ENCODE peak calls at places on chromosome 7, in nine cellular contexts. One of them, this sample, is unnamed.

GRCh38 chr7:87370660-87371180 is 25.3 kb downstream of the CROT start:
- DNase-seq in HEK293T: no peak
- DNase-seq in stimulated activated CD8-positive, alpha-beta memory T cell treated with anti-CD3 and anti-CD28 coated beads, Interleukin-2, amount 100 ng/mL, for 48 hours: no peak
- DNase-seq in anterior cingulate cortex: no peak
- DNase-seq in posterior cingulate gyrus: no peak
- DNase-seq in HCT116: no peak
- DNase-seq in naive thymus-derived CD4-positive, alpha-beta T cell: no peak
- DNase-seq in naive thymus-derived CD8-positive, alpha-beta T cell: no peak
- DNase-seq in epithelial cell of esophagus: peak
- DNase-seq in this sample: no peak

GRCh38 chr7:45007571-45008328 is 7.7 kb downstream of the CCM2 start:
- DNase-seq in naive thymus-derived CD4-positive, alpha-beta T cell: no peak
- DNase-seq in stimulated activated CD8-positive, alpha-beta memory T cell treated with anti-CD3 and anti-CD28 coated beads, Interleukin-2, amount 100 ng/mL, for 48 hours: no peak
- DNase-seq in posterior cingulate gyrus: no peak
- DNase-seq in HEK293T: no peak
- DNase-seq in naive thymus-derived CD8-positive, alpha-beta T cell: no peak
- DNase-seq in anterior cingulate cortex: no peak
- DNase-seq in HCT116: no peak
- DNase-seq in epithelial cell of esophagus: no peak
- DNase-seq in this sample: no peak

GRCh38 chr7:47444376-47445098 is 137.4 kb downstream of the TNS3 start:
- DNase-seq in HEK293T: no peak
- DNase-seq in epithelial cell of esophagus: peak
- DNase-seq in HCT116: no peak
- DNase-seq in stimulated activated CD8-positive, alpha-beta memory T cell treated with anti-CD3 and anti-CD28 coated beads, Interleukin-2, amount 100 ng/mL, for 48 hours: no peak
- DNase-seq in anterior cingulate cortex: no peak
- DNase-seq in posterior cingulate gyrus: no peak
- DNase-seq in naive thymus-derived CD4-positive, alpha-beta T cell: no peak
- DNase-seq in naive thymus-derived CD8-positive, alpha-beta T cell: no peak
- DNase-seq in this sample: no peak

GRCh38 chr7:111051832-111052231 is 39.1 kb upstream of the LRRN3 start:
- DNase-seq in epithelial cell of esophagus: no peak
- DNase-seq in stimulated activated CD8-positive, alpha-beta memory T cell treated with anti-CD3 and anti-CD28 coated beads, Interleukin-2, amount 100 ng/mL, for 48 hours: no peak
- DNase-seq in HCT116: no peak
- DNase-seq in naive thymus-derived CD8-positive, alpha-beta T cell: no peak
- DNase-seq in anterior cingulate cortex: no peak
- DNase-seq in posterior cingulate gyrus: no peak
- DNase-seq in HEK293T: no peak
- DNase-seq in naive thymus-derived CD4-positive, alpha-beta T cell: no peak
- DNase-seq in this sample: no peak

GRCh38 chr7:4962872-4963775 is 4.1 kb upstream of the MMD2 start:
- DNase-seq in posterior cingulate gyrus: peak
- DNase-seq in stimulated activated CD8-positive, alpha-beta memory T cell treated with anti-CD3 and anti-CD28 coated beads, Interleukin-2, amount 100 ng/mL, for 48 hours: no peak
- DNase-seq in naive thymus-derived CD4-positive, alpha-beta T cell: no peak
- DNase-seq in naive thymus-derived CD8-positive, alpha-beta T cell: no peak
- DNase-seq in epithelial cell of esophagus: no peak
- DNase-seq in HEK293T: no peak
- DNase-seq in anterior cingulate cortex: no peak
- DNase-seq in HCT116: no peak
- DNase-seq in this sample: no peak

GRCh38 chr7:70063796-70064423 is 465.6 kb downstream of the AUTS2 start:
- DNase-seq in naive thymus-derived CD8-positive, alpha-beta T cell: no peak
- DNase-seq in naive thymus-derived CD4-positive, alpha-beta T cell: no peak
- DNase-seq in epithelial cell of esophagus: no peak
- DNase-seq in posterior cingulate gyrus: no peak
- DNase-seq in anterior cingulate cortex: no peak
- DNase-seq in HCT116: no peak
- DNase-seq in HEK293T: no peak
- DNase-seq in stimulated activated CD8-positive, alpha-beta memory T cell treated with anti-CD3 and anti-CD28 coated beads, Interleukin-2, amount 100 ng/mL, for 48 hours: no peak
- DNase-seq in this sample: no peak

GRCh38 chr7:2049782-2050510 is 182.8 kb downstream of the MAD1L1 start:
- DNase-seq in naive thymus-derived CD8-positive, alpha-beta T cell: no peak
- DNase-seq in naive thymus-derived CD4-positive, alpha-beta T cell: no peak
- DNase-seq in epithelial cell of esophagus: no peak
- DNase-seq in HEK293T: no peak
- DNase-seq in posterior cingulate gyrus: peak
- DNase-seq in HCT116: no peak
- DNase-seq in anterior cingulate cortex: no peak
- DNase-seq in stimulated activated CD8-positive, alpha-beta memory T cell treated with anti-CD3 and anti-CD28 coated beads, Interleukin-2, amount 100 ng/mL, for 48 hours: peak
- DNase-seq in this sample: no peak

GRCh38 chr7:55550838-55551537 is 21.3 kb downstream of the VOPP1 start:
- DNase-seq in stimulated activated CD8-positive, alpha-beta memory T cell treated with anti-CD3 and anti-CD28 coated beads, Interleukin-2, amount 100 ng/mL, for 48 hours: no peak
- DNase-seq in HEK293T: no peak
- DNase-seq in naive thymus-derived CD4-positive, alpha-beta T cell: no peak
- DNase-seq in naive thymus-derived CD8-positive, alpha-beta T cell: no peak
- DNase-seq in anterior cingulate cortex: no peak
- DNase-seq in epithelial cell of esophagus: peak
- DNase-seq in posterior cingulate gyrus: no peak
- DNase-seq in HCT116: no peak
- DNase-seq in this sample: no peak

GRCh38 chr7:105224884-105225651 is 163.7 kb downstream of the SRPK2 start:
- DNase-seq in naive thymus-derived CD4-positive, alpha-beta T cell: no peak
- DNase-seq in stimulated activated CD8-positive, alpha-beta memory T cell treated with anti-CD3 and anti-CD28 coated beads, Interleukin-2, amount 100 ng/mL, for 48 hours: no peak
- DNase-seq in HEK293T: no peak
- DNase-seq in anterior cingulate cortex: no peak
- DNase-seq in posterior cingulate gyrus: no peak
- DNase-seq in naive thymus-derived CD8-positive, alpha-beta T cell: no peak
- DNase-seq in HCT116: peak
- DNase-seq in epithelial cell of esophagus: peak
- DNase-seq in this sample: no peak

GRCh38 chr7:101450064-101450463 is 87.4 kb downstream of the COL26A1 start:
- DNase-seq in HEK293T: no peak
- DNase-seq in HCT116: no peak
- DNase-seq in naive thymus-derived CD8-positive, alpha-beta T cell: no peak
- DNase-seq in naive thymus-derived CD4-positive, alpha-beta T cell: no peak
- DNase-seq in epithelial cell of esophagus: no peak
- DNase-seq in anterior cingulate cortex: no peak
- DNase-seq in posterior cingulate gyrus: peak
- DNase-seq in stimulated activated CD8-positive, alpha-beta memory T cell treated with anti-CD3 and anti-CD28 coated beads, Interleukin-2, amount 100 ng/mL, for 48 hours: no peak
- DNase-seq in this sample: no peak

GRCh38 chr7:12821746-12822145 is 134.3 kb downstream of the ARL4A start:
- DNase-seq in HEK293T: no peak
- DNase-seq in naive thymus-derived CD8-positive, alpha-beta T cell: no peak
- DNase-seq in HCT116: no peak
- DNase-seq in naive thymus-derived CD4-positive, alpha-beta T cell: no peak
- DNase-seq in posterior cingulate gyrus: no peak
- DNase-seq in anterior cingulate cortex: no peak
- DNase-seq in epithelial cell of esophagus: no peak
- DNase-seq in stimulated activated CD8-positive, alpha-beta memory T cell treated with anti-CD3 and anti-CD28 coated beads, Interleukin-2, amount 100 ng/mL, for 48 hours: no peak
- DNase-seq in this sample: no peak

GRCh38 chr7:132080967-132081668 is 495.2 kb downstream of the PLXNA4 start:
- DNase-seq in HEK293T: no peak
- DNase-seq in epithelial cell of esophagus: no peak
- DNase-seq in anterior cingulate cortex: no peak
- DNase-seq in stimulated activated CD8-positive, alpha-beta memory T cell treated with anti-CD3 and anti-CD28 coated beads, Interleukin-2, amount 100 ng/mL, for 48 hours: no peak
- DNase-seq in naive thymus-derived CD8-positive, alpha-beta T cell: no peak
- DNase-seq in HCT116: no peak
- DNase-seq in posterior cingulate gyrus: no peak
- DNase-seq in naive thymus-derived CD4-positive, alpha-beta T cell: no peak
- DNase-seq in this sample: no peak

GRCh38 chr7:2825595-2826227 is 18.4 kb downstream of the GNA12 start:
- DNase-seq in stimulated activated CD8-positive, alpha-beta memory T cell treated with anti-CD3 and anti-CD28 coated beads, Interleukin-2, amount 100 ng/mL, for 48 hours: no peak
- DNase-seq in epithelial cell of esophagus: no peak
- DNase-seq in anterior cingulate cortex: no peak
- DNase-seq in HCT116: no peak
- DNase-seq in naive thymus-derived CD4-positive, alpha-beta T cell: no peak
- DNase-seq in HEK293T: no peak
- DNase-seq in naive thymus-derived CD8-positive, alpha-beta T cell: no peak
- DNase-seq in posterior cingulate gyrus: no peak
- DNase-seq in this sample: no peak

GRCh38 chr7:2610898-2611297 is 20.9 kb upstream of the TTYH3 start:
- DNase-seq in stimulated activated CD8-positive, alpha-beta memory T cell treated with anti-CD3 and anti-CD28 coated beads, Interleukin-2, amount 100 ng/mL, for 48 hours: no peak
- DNase-seq in HEK293T: no peak
- DNase-seq in naive thymus-derived CD8-positive, alpha-beta T cell: no peak
- DNase-seq in HCT116: no peak
- DNase-seq in naive thymus-derived CD4-positive, alpha-beta T cell: no peak
- DNase-seq in epithelial cell of esophagus: no peak
- DNase-seq in anterior cingulate cortex: no peak
- DNase-seq in posterior cingulate gyrus: no peak
- DNase-seq in this sample: no peak